ENCODE peak calls at places on chromosomes 7 and 10, in five cellular contexts. H, T, U, N and Y are unnamed samples.

GRCh38 chr7:44693641-44694313 is 54.9 kb upstream of the ZMIZ2 start:
- DNase-seq in H (peak; percentile 78), T (no peak), U (peak; percentile 97), N (peak; percentile 62), Y (no peak)

GRCh38 chr10:80260295-80261243 is 28.9 kb downstream of the MAT1A start:
- DNase-seq in H (no peak), T (no peak), U (no peak), N (peak; percentile 12), Y (no peak)

GRCh38 chr7:5689716-5690115 is 91.7 kb downstream of the RNF216 start:
- DNase-seq in H (no peak), T (no peak), U (peak; percentile 25), N (no peak), Y (no peak)

GRCh38 chr10:7406712-7407333 is 4.0 kb downstream of the SFMBT2 start:
- DNase-seq in H (no peak), T (no peak), U (no peak), N (peak; percentile 15), Y (no peak)

GRCh38 chr7:77537595-77538185 is 595 bp downstream of the PTPN12 start:
- DNase-seq in H (peak; percentile 12), T (no peak), U (peak; percentile 25), N (peak; percentile 28), Y (no peak)

GRCh38 chr10:5945203-5945534 is 32.2 kb downstream of the IL15RA start:
- DNase-seq in H (no peak), T (no peak), U (no peak), N (no peak), Y (no peak)

GRCh38 chr10:3107426-3107961 is 40.1 kb downstream of the PFKP start:
- DNase-seq in H (peak; percentile 98), T (peak; percentile 92), U (peak; percentile 97), N (peak; percentile 99), Y (peak; percentile 92)

GRCh38 chr10:117175215-117175900 is 21.9 kb upstream of the KCNK18 start:
- DNase-seq in H (no peak), T (no peak), U (no peak), N (no peak), Y (no peak)

GRCh38 chr7:158638001-158638400 is 50.4 kb upstream of the PTPRN2 start:
- DNase-seq in H (no peak), T (no peak), U (no peak), N (no peak), Y (no peak)

GRCh38 chr10:122140941-122141623 is 130.0 kb upstream of the BTBD16 start:
- DNase-seq in H (peak; percentile 87), T (peak; percentile 88), U (peak; percentile 98), N (peak; percentile 95), Y (peak; percentile 90)

GRCh38 chr10:119270893-119271361 is 63.6 kb downstream of the GRK5 start:
- DNase-seq in H (peak; percentile 27), T (no peak), U (no peak), N (peak; percentile 78), Y (no peak)

DNA sequence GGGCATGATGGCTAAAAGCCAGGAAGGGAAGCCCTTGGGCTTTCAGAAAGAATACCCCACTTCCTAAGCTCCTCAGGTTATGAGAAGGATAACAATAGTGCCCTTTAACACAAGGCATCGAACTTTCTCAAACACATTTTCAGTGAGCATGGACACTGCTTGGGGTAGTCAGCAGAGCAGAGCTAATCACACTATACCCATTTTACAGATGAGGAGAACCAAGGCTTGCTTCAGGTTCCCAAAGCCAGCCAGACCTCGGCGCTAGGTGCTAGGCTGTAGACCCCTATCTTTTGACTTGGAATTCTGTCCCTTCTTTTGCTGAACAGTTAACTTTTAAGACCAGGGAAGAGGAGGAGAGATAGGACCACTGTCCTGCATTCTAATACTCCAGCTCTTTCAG is 1.8 kb downstream of the NEURL1 start:
- DNase-seq in H (no peak), T (no peak), U (no peak), N (no peak), Y (no peak)
- H3K27me3 ChIP-seq in H (peaks cover 73% of the 10 kb centered on the region), T (peaks cover 33% of the 10 kb centered on the region), U (peaks cover 13% of the 10 kb centered on the region), N (peaks cover 50% of the 10 kb centered on the region), Y (peaks cover 44% of the 10 kb centered on the region)

GRCh38 chr10:125370578-125370977 is 210.2 kb upstream of the CTBP2 start:
- DNase-seq in H (no peak), T (no peak), U (no peak), N (no peak), Y (no peak)
- TF ChIP-seq CTCF in H (no peak), T (peak; percentile 29), U (no peak), N (no peak), Y (peak; percentile 25)

GRCh38 chr10:78972947-78973900 is 95.5 kb upstream of the ZMIZ1 start:
- DNase-seq in H (peak; percentile 92), T (peak; percentile 77), U (peak; percentile 91), N (peak; percentile 95), Y (no peak)
- H3K4me3 ChIP-seq in H (peak overlapping the region; percentile 44), T (peak overlapping the region; percentile 13), U (peak overlapping the region; percentile 58), N (peak overlapping the region; percentile 27), Y (peak overlapping the region; percentile 65)

GRCh38 chr7:8442295-8442813 is 8.9 kb downstream of the NXPH1 start:
- DNase-seq in H (no peak), T (no peak), U (no peak), N (no peak), Y (no peak)

GRCh38 chr7:8442814-8443304 is 9.4 kb downstream of the NXPH1 start:
- DNase-seq in H (peak; percentile 6), T (peak; percentile 21), U (no peak), N (peak; percentile 22), Y (no peak)

GRCh38 chr7:8441106-8441590 is 7.7 kb downstream of the NXPH1 start:
- DNase-seq in H (no peak), T (no peak), U (no peak), N (no peak), Y (no peak)

GRCh38 chr7:8440670-8441069 is 7.3 kb downstream of the NXPH1 start:
- DNase-seq in H (no peak), T (no peak), U (no peak), N (no peak), Y (no peak)

DNA sequence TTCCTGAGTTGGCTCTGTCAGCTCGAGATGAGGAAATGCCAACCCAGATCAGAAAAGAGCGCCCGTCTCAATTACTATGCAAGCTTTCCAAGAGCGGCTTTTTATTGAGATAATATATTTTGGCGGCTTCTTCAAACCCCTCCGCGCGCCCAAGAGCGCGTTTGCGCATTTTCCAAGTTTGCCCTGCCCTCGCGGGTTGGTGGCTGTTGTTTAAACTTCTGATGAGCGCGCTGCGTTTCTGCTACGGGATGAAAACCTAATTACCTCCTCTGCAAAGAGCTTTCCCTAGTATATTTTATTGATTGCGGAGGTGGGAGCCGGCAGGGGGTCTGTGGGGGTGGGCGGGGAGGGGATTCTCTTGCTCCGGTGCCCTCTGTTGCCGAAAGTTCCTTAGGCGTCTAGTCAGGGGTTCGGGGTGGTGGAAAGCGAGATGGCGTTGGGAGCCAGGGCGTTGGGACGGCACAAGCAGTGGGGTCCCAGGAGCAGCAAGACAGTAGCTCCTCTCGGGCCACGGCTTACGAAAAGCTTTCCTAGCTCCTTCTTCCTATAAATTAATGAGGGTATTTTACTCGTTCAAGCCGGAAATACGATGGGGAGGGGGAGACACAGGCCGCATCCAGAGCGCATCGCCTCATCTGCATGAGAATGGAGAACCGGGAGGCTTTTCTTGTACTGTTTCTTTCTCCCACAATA is 8.3 kb downstream of the NXPH1 start:
- DNase-seq in H (no peak), T (no peak), U (no peak), N (no peak), Y (no peak)
- H3K27me3 ChIP-seq in H (peaks cover 57% of the 10 kb centered on the region), T (peaks cover 68% of the 10 kb centered on the region), U (peaks cover 63% of the 10 kb centered on the region), N (no peaks in the 10 kb centered on the region), Y (peaks cover 45% of the 10 kb centered on the region)

GRCh38 chr7:100119075-100119700 is at the start of the genes CNPY4 and TAF6:
- DNase-seq in H (peak; percentile 85), T (peak; percentile 74), U (peak; percentile 95), N (peak; percentile 97), Y (peak; percentile 67)
- TF ChIP-seq CTCF in H (no peak), T (no peak), U (no peak), N (no peak), Y (peak; percentile 10)

DNA sequence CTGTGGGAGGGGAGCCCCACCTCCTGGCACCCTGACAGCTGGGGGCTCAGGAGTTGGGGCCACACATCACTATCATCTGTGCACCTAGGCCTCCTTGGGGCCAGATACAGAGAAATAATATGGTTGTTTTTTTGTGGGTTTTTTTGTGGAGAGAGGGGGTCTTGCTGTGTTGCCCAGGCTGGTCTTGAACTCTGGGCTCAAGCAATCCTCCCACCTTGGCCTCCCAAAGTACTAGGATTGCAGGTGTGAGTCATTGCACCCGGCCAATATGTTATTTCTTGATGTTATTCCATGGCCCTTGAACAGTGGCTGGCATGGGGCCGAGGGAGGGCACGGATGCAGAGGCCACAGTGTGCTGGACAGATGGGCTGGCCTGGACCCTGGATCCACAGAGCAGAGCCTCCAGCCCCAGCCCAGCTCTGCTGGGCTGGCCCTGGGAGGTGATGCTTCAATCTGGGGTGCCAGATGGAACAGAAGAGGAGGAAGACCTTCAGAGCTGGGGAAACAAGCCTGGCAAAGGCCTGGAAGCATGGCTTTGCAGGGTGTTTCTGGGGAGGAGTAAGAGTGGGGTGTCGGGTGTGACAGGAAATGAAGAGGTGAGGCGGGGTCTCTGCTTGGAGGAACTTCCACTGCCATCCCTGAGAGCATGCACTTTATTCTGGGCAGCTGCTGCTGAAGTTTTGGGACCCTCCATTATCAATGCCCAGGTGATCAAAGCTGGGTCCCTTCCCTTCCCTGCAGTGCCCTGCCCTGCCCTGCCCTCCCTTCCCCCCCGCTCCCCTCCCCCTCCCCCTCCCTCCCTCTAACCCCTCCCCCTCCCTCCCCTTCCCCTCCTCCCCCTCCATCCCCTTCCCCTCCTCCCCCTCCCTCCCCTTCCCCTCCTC is 3.7 kb upstream of the FZD9 start:
- DNase-seq in H (no peak), T (no peak), U (no peak), N (no peak), Y (no peak)
- H3K4me3 ChIP-seq in H (no peak overlapping the region), T (no peak overlapping the region), U (no peak overlapping the region), N (no peak overlapping the region), Y (no peak overlapping the region)

DNA sequence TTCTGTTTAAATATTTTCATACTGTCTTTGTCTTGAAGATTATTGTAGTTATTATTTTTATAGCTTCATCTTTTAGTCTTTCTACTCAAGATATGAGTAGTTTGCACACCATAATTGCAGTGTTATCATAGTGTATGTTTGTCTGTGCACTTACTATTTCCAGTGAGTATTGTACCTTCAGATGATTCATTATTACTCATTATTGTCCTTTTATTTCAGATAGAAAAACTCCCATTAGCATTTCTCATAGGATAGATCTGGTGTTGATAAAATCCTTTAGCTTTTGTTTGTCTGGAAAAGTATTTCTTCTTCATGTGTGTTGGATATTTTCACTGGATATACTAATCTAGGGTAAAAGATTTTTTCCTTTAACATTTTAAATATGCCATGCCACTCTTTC is 646.2 kb upstream of the GRM3 start:
- DNase-seq in H (no peak), T (no peak), U (no peak), N (no peak), Y (no peak)
- H3K27me3 ChIP-seq in H (no peaks in the 10 kb centered on the region), T (no peaks in the 10 kb centered on the region), U (no peaks in the 10 kb centered on the region), N (no peaks in the 10 kb centered on the region), Y (no peaks in the 10 kb centered on the region)

DNA sequence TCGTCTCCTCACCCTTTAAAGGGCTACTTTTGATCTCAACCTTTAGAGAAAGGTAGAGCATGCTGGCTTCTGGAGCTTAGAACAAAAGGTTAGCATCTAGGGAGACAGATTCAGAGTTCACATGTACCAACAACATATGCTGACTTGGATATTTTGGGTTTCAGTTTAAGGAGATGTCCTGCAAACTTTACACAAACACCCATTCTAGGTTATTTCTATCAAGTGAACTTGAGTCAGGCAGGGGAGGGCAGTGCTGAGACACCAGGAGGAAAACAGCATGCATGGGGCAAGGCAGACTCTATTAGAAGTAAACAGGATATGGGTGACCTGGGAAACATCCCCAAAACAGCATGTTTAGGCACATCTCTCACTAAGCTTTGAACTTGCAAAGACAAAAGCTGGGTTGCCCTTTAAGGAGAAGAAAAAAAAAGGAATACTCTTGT is 43.8 kb downstream of the ARL4A start:
- DNase-seq in H (no peak), T (no peak), U (no peak), N (peak; percentile 62), Y (no peak)
- TF ChIP-seq CTCF in H (no peak), T (no peak), U (no peak), N (peak; percentile 30), Y (peak; percentile 77)